ENCODE peak calls at places on chromosome 17, in seven cellular contexts. K is endodermal cell; L is CD4-positive, alpha-beta T cell; T is glutamatergic neuron; J is lower leg skin; H is SK-N-SH; Z is A673. C is an unnamed sample.

GRCh38 chr17:75645501-75645888 is 12.3 kb downstream of the SMIM5 start:
- DNase-seq in H (peak; percentile 22), K (peak; percentile 79), Z (no peak), L (no peak), J (no peak), T (no peak), C (no peak)

GRCh38 chr17:78421534-78422266 is 43.3 kb downstream of the PGS1 start:
- DNase-seq in L (peak; percentile 71), H (peak; percentile 98), J (peak; percentile 94), Z (peak; percentile 64), T (peak; percentile 89), K (peak; percentile 97), C (peak; percentile 86)

GRCh38 chr17:57940217-57940616 is 15.0 kb downstream of the CUEDC1 start:
- DNase-seq in H (no peak), K (peak; percentile 80), T (no peak), J (no peak), L (no peak), Z (no peak), C (no peak)

GRCh38 chr17:75153854-75154194 is 488 bp downstream of the JPT1 start:
- DNase-seq in K (peak; percentile 70), J (no peak), L (no peak), T (peak; percentile 54), Z (peak; percentile 33), H (no peak), C (peak; percentile 18)

GRCh38 chr17:46949291-46950174 is 26.6 kb downstream of the GOSR2 start:
- DNase-seq in Z (no peak), H (no peak), L (no peak), J (no peak), K (no peak), T (no peak), C (no peak)

GRCh38 chr17:78397681-78398101 is 19.2 kb downstream of the PGS1 start:
- DNase-seq in L (no peak), K (no peak), T (no peak), J (no peak), H (no peak), Z (no peak), C (no peak)

GRCh38 chr17:46818319-46818928 is at the start of gene WNT3:
- DNase-seq in T (peak; percentile 57), H (peak; percentile 82), K (peak; percentile 98), L (peak; percentile 16), J (no peak), Z (peak; percentile 26), C (peak; percentile 49)

GRCh38 chr17:72863511-72864175 is 228.8 kb downstream of the SLC39A11 start:
- DNase-seq in L (no peak), T (peak; percentile 24), J (no peak), H (no peak), K (peak; percentile 35), Z (no peak), C (no peak)

GRCh38 chr17:16912021-16912962 is 59.6 kb downstream of the TNFRSF13B start:
- DNase-seq in K (peak; percentile 39), Z (no peak), J (peak; percentile 32), L (no peak), H (no peak), T (no peak), C (no peak)

GRCh38 chr17:45706033-45706432 is 78.1 kb upstream of the CRHR1 start:
- DNase-seq in J (no peak), T (no peak), L (no peak), K (no peak), H (no peak), Z (no peak), C (no peak)

GRCh38 chr17:72456026-72456569 is 335.3 kb downstream of the SOX9 start:
- DNase-seq in K (no peak), T (no peak), H (no peak), L (no peak), Z (no peak), J (no peak), C (no peak)

GRCh38 chr17:28718317-28718672 is 627 bp upstream of the RAB34 start:
- DNase-seq in Z (peak; percentile 66), K (no peak), H (no peak), L (no peak), J (no peak), T (no peak), C (no peak)

GRCh38 chr17:47830396-47830907 is 889 bp downstream of the MRPL10 start:
- DNase-seq in L (no peak), Z (no peak), H (no peak), K (no peak), T (no peak), J (no peak), C (no peak)

GRCh38 chr17:46770818-46771600 is 47.5 kb downstream of the WNT3 start:
- DNase-seq in Z (peak; percentile 45), L (no peak), T (peak; percentile 70), K (peak; percentile 91), J (peak; percentile 86), H (peak; percentile 91), C (peak; percentile 58)

GRCh38 chr17:67011527-67012175 is 32.7 kb upstream of the CACNG1 start:
- DNase-seq in H (no peak), L (no peak), K (no peak), Z (no peak), T (no peak), J (no peak), C (no peak)

GRCh38 chr17:59695943-59696681 is 11.1 kb downstream of the PTRH2 start:
- DNase-seq in K (no peak), T (no peak), H (no peak), L (no peak), J (no peak), Z (peak; percentile 16), C (no peak)

GRCh38 chr17:41860254-41860931 is 4.8 kb downstream of the KLHL11 start:
- DNase-seq in Z (no peak), J (no peak), H (peak; percentile 60), L (no peak), K (peak; percentile 48), T (no peak), C (no peak)

GRCh38 chr17:58991718-58992331 is 114.9 kb downstream of the TRIM37 start:
- DNase-seq in K (no peak), L (no peak), T (no peak), H (no peak), Z (no peak), J (no peak), C (no peak)

GRCh38 chr17:69654981-69655581 is 240.6 kb downstream of the MAP2K6 start:
- DNase-seq in L (no peak), H (no peak), J (no peak), Z (no peak), T (no peak), K (no peak), C (no peak)

GRCh38 chr17:50945779-50946222 is 79.6 kb upstream of the TOB1 start:
- DNase-seq in T (no peak), H (no peak), K (peak; percentile 50), Z (no peak), L (no peak), J (no peak), C (no peak)

GRCh38 chr17:57033296-57033695 is 51.8 kb upstream of the AKAP1 start:
- DNase-seq in J (no peak), T (no peak), L (no peak), H (no peak), Z (no peak), K (no peak), C (no peak)

GRCh38 chr17:72683506-72684404 is 408.7 kb downstream of the SLC39A11 start:
- DNase-seq in J (no peak), K (peak; percentile 75), H (no peak), L (no peak), T (no peak), Z (peak; percentile 72), C (no peak)

GRCh38 chr17:75191584-75191983 is 8.8 kb upstream of the SUMO2 start:
- DNase-seq in Z (no peak), T (no peak), K (no peak), H (no peak), J (no peak), L (no peak), C (no peak)

GRCh38 chr17:8729860-8730259 is 14.8 kb downstream of the CCDC42 start:
- DNase-seq in L (no peak), K (no peak), T (no peak), H (no peak), J (no peak), Z (no peak), C (no peak)

GRCh38 chr17:61349350-61349749 is 50.3 kb upstream of the TBX2 start:
- DNase-seq in L (no peak), K (peak; percentile 66), J (no peak), Z (no peak), T (no peak), H (no peak), C (peak; percentile 25)
- TF ChIP-seq CTCF in L (no peak), K (peak; percentile 71), J (no peak), Z (peak; percentile 49), T (peak; percentile 10), H (peak; percentile 61), C (no peak)

GRCh38 chr17:80424878-80425765 is 10.2 kb downstream of the ENDOV start:
- DNase-seq in H (peak; percentile 54), J (no peak), L (no peak), K (peak; percentile 78), Z (no peak), T (no peak), C (no peak)
- TF ChIP-seq CTCF in H (no peak), J (no peak), L (no peak), K (peak; percentile 40), Z (no peak), T (no peak), C (no peak)

GRCh38 chr17:82743344-82744219 is 8.2 kb downstream of the FN3K start:
- DNase-seq in T (no peak), Z (no peak), J (no peak), H (no peak), K (peak; percentile 57), L (no peak), C (no peak)
- TF ChIP-seq CTCF in T (no peak), Z (no peak), J (no peak), H (no peak), K (peak; percentile 34), L (no peak), C (no peak)

GRCh38 chr17:2336215-2337151 is at the start of gene TSR1:
- DNase-seq in L (peak; percentile 84), Z (peak; percentile 97), T (peak; percentile 95), K (peak; percentile 98), H (peak; percentile 97), J (peak; percentile 97), C (peak; percentile 91)
- TF ChIP-seq CTCF in L (peak; percentile 30), Z (peak; percentile 36), T (no peak), K (peak; percentile 31), H (peak; percentile 27), J (no peak), C (no peak)

DNA sequence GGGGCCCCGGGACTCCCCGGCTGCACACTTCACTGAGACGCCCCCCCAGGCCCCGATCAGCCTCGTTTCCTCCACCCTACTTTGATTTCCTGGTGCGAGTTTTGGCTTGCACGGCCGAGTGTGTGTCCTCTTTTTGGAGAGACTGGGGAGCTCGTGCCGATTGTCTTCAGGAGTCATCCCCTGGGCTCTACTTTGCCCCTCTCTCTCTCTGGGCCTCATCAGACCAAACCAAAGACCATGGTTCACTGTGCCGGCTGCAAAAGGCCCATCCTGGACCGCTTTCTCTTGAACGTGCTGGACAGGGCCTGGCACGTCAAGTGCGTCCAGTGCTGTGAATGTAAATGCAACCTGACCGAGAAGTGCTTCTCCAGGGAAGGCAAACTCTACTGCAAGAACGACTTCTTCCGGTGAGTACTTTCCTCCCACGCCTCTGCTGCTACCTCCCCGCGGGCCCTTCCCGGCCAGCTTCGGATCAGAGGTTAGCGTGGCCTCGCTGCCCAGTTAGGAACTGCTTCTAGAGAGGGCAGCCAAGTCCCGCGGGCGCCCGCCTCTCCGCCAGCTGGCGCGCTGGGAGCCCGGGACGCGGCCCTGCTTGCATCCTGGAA is 788 bp downstream of the LHX1 start:
- DNase-seq in H (peak; percentile 69), Z (no peak), L (no peak), J (peak; percentile 86), T (peak; percentile 47), K (peak; percentile 90), C (no peak)
- TF ChIP-seq CTCF in H (no peak), Z (no peak), L (no peak), J (no peak), T (no peak), K (no peak), C (no peak)

C was measured in endothelial cell.